ENCODE peak calls at places on chromosomes 4 and X, in six cellular contexts. P, Q, M, C, R and K are unnamed samples. For H3K36me3 and H3K4me1, the result is how much of the 10 kb centered on the place peaks cover.

GRCh38 chr4:15690020-15690809 is 8.6 kb downstream of the FAM200B start:
- DNase-seq in P (no peak), Q (peak), M (no peak), C (no peak), R (no peak), K (peak)

GRCh38 chr4:76950846-76951321 is 1.3 kb downstream of the SEPTIN11 start:
- DNase-seq in P (no peak), Q (peak), M (peak), C (no peak), R (no peak), K (peak)

GRCh38 chr4:123096038-123096437 is 173.6 kb upstream of the NUDT6 start:
- DNase-seq in P (no peak), Q (no peak), M (no peak), C (no peak), R (no peak), K (peak)

GRCh38 chrX:20026278-20026677 is 35.4 kb upstream of the BCLAF3 start:
- DNase-seq in P (no peak), Q (no peak), M (no peak), C (no peak), R (no peak), K (no peak)

GRCh38 chr4:3775011-3775410 is 8.8 kb downstream of the ADRA2C start:
- DNase-seq in P (no peak), Q (no peak), M (no peak), C (no peak), R (no peak), K (no peak)

GRCh38 chrX:63713510-63713909 is 71.5 kb downstream of the ARHGEF9 start:
- DNase-seq in P (no peak), Q (no peak), M (no peak), C (peak), R (no peak), K (no peak)

GRCh38 chrX:122026665-122027064 is 979.3 kb downstream of the GLUD2 start:
- DNase-seq in P (no peak), Q (no peak), M (no peak), C (no peak), R (no peak), K (no peak)

GRCh38 chrX:10634681-10635161 is 14.3 kb upstream of the MID1 start:
- DNase-seq in P (no peak), Q (peak), M (no peak), C (no peak), R (no peak), K (peak)

GRCh38 chrX:96752776-96753175 is 68.1 kb downstream of the DIAPH2 start:
- DNase-seq in P (no peak), Q (no peak), M (no peak), C (no peak), R (no peak), K (no peak)

GRCh38 chr4:45072981-45073380 is 346.6 kb upstream of the GNPDA2 start:
- DNase-seq in P (no peak), Q (no peak), M (no peak), C (no peak), R (no peak), K (no peak)

GRCh38 chrX:1012678-1013300 is 199.7 kb downstream of the CRLF2 start:
- DNase-seq in P (no peak), Q (no peak), M (no peak), C (no peak), R (no peak), K (no peak)

GRCh38 chrX:70476934-70477733 is 32.5 kb downstream of the DLG3 start:
- DNase-seq in P (no peak), Q (peak), M (peak), C (no peak), R (no peak), K (peak)

GRCh38 chrX:78024349-78025108 is 55.1 kb upstream of the PGAM4 start:
- DNase-seq in P (peak), Q (peak), M (peak), C (peak), R (no peak), K (peak)

GRCh38 chr4:15132739-15133138 is 130.5 kb downstream of the CPEB2 start:
- DNase-seq in P (no peak), Q (no peak), M (no peak), C (no peak), R (no peak), K (no peak)

GRCh38 chrX:386239-386767 is 404 bp downstream of the PPP2R3B start:
- DNase-seq in P (no peak), Q (no peak), M (no peak), C (no peak), R (no peak), K (no peak)

GRCh38 chr4:137524642-137525384 is 7.5 kb downstream of the PCDH18 start:
- DNase-seq in P (no peak), Q (no peak), M (no peak), C (no peak), R (no peak), K (no peak)

GRCh38 chrX:140697618-140698017 is 11.9 kb upstream of the LINC00632 start:
- DNase-seq in P (no peak), Q (no peak), M (no peak), C (no peak), R (no peak), K (no peak)

GRCh38 chr4:185761352-185762235 is 50.4 kb downstream of the SORBS2 start:
- DNase-seq in P (no peak), Q (no peak), M (no peak), C (no peak), R (no peak), K (no peak)

GRCh38 chr4:66639361-66639760 is 905.9 kb downstream of the CENPC start:
- DNase-seq in P (no peak), Q (no peak), M (no peak), C (no peak), R (no peak), K (no peak)

GRCh38 chr4:1819284-1819683 is 26.2 kb downstream of the FGFR3 start:
- DNase-seq in P (no peak), Q (no peak), M (no peak), C (no peak), R (no peak), K (no peak)

GRCh38 chr4:1822568-1823544 is 29.8 kb downstream of the FGFR3 start:
- DNase-seq in P (no peak), Q (no peak), M (no peak), C (no peak), R (no peak), K (no peak)

GRCh38 chr4:1823545-1823932 is 30.4 kb downstream of the FGFR3 start:
- DNase-seq in P (no peak), Q (no peak), M (no peak), C (no peak), R (no peak), K (no peak)

GRCh38 chr4:1819816-1820215 is 26.7 kb downstream of the FGFR3 start:
- DNase-seq in P (no peak), Q (no peak), M (no peak), C (no peak), R (no peak), K (no peak)

GRCh38 chr4:1821679-1822567 is 28.8 kb downstream of the FGFR3 start:
- DNase-seq in P (no peak), Q (no peak), M (no peak), C (no peak), R (no peak), K (no peak)
- H3K36me3 ChIP-seq in P (half or more), Q (under half), M (under half), C (half or more), R (under half), K (half or more)

GRCh38 chr4:98625920-98626319 is 32.5 kb downstream of the TSPAN5 start:
- DNase-seq in P (no peak), Q (no peak), M (no peak), C (no peak), R (no peak), K (no peak)

GRCh38 chr4:98624642-98625041 is 33.8 kb downstream of the TSPAN5 start:
- DNase-seq in P (no peak), Q (no peak), M (no peak), C (no peak), R (no peak), K (no peak)

GRCh38 chr4:98626350-98626749 is 32.1 kb downstream of the TSPAN5 start:
- DNase-seq in P (no peak), Q (peak), M (no peak), C (peak), R (no peak), K (no peak)

GRCh38 chr4:98624144-98624543 is 34.3 kb downstream of the TSPAN5 start:
- DNase-seq in P (no peak), Q (no peak), M (no peak), C (no peak), R (no peak), K (no peak)

DNA sequence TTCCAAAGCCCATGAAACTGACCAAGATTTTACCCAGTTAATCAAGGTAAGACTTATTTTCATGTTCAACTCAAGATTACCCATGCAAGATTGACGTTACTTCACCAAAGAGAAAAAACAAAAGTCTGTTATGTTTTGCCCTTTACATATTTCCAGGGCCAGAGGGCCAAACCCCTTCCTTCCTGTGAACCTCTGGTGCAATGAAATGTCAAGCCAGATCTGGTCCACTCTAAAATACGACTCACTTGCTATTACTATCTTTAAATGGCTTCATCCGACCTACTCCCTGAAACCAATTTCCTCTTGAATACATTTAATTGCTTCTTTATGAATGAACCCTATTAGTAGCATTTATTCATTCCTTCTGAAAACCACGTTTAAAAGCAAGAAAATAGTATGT is 33.0 kb downstream of the TSPAN5 start:
- DNase-seq in P (no peak), Q (no peak), M (no peak), C (no peak), R (no peak), K (no peak)
- H3K4me1 ChIP-seq in P (under half), Q (half or more), M (under half), C (under half), R (under half), K (under half)

GRCh38 chr4:676871-677235 is 2.5 kb downstream of the MYL5 start:
- DNase-seq in P (no peak), Q (no peak), M (peak), C (no peak), R (no peak), K (peak)
- H3K36me3 ChIP-seq in P (under half), Q (under half), M (under half), C (under half), R (under half), K (under half)

GRCh38 chrX:49166914-49167739 is 4.6 kb downstream of the MAGIX start:
- DNase-seq in P (peak), Q (peak), M (peak), C (peak), R (no peak), K (no peak)
- H3K4me1 ChIP-seq in P (under half), Q (under half), M (under half), C (under half), R (under half), K (under half)

GRCh38 chr4:766559-767283 is 59.2 kb downstream of the CPLX1 start:
- DNase-seq in P (no peak), Q (no peak), M (no peak), C (no peak), R (no peak), K (no peak)

GRCh38 chr4:764405-765169 is 59.0 kb downstream of the PCGF3 start:
- DNase-seq in P (no peak), Q (no peak), M (no peak), C (no peak), R (no peak), K (no peak)

GRCh38 chr4:763922-764321 is 58.3 kb downstream of the PCGF3 start:
- DNase-seq in P (no peak), Q (no peak), M (no peak), C (no peak), R (no peak), K (no peak)

GRCh38 chr4:768076-768475 is 57.9 kb downstream of the CPLX1 start:
- DNase-seq in P (no peak), Q (no peak), M (no peak), C (no peak), R (no peak), K (no peak)

GRCh38 chr4:766152-766515 is 59.8 kb downstream of the CPLX1 start:
- DNase-seq in P (no peak), Q (no peak), M (no peak), C (no peak), R (no peak), K (no peak)
- H3K36me3 ChIP-seq in P (under half), Q (under half), M (under half), C (half or more), R (under half), K (half or more)

DNA sequence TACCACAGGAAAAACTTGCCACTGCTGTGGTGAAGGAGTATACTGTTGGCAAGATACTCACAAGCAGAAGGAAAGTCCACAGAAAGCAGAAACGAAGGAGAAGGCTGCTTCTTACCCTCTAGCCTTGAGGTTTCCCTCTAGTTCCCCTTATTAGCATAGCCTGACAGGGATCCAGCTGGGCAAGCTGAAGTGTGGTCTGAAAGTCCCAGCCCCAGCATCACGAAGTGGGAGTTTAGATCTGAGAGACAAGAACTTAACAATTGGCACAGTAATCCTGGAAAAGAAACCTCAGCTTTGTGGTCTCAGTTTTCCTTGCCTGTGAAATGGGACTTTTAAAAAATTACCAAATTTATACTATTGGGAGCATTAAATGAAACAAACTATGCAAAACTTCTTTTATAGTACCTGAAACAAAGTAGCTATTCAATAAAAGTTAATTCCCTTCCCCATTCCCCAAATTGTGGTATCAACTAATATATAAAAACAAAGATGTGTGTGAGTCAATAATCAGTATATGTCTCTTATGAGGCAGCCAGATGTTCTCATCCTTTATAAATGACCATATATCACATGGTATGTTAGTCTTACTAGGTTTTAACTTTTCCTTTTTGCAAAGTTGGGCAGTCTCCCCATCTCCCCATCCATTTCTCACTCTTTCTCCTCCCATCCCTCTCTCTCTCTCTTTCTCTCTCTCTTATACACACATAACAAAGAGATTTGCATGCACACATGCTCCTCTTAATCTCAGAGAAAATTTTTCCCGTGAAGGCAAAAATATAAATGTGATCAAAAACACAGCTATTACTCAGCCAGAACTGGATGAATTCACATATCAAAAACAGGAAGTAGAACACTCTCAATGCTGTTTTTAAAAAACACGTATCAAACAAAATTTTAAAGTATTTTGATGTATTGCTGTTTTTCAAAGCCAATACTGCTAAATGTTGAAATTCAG is 57.8 kb downstream of the SCFD2 start:
- DNase-seq in P (no peak), Q (no peak), M (no peak), C (no peak), R (no peak), K (no peak)
- H3K4me1 ChIP-seq in P (under half), Q (under half), M (under half), C (under half), R (under half), K (under half)

GRCh38 chr4:38928886-38929285 is 61.3 kb downstream of the FAM114A1 start:
- DNase-seq in P (no peak), Q (no peak), M (no peak), C (no peak), R (no peak), K (no peak)

GRCh38 chr4:38925492-38926418 is 58.1 kb downstream of the FAM114A1 start:
- DNase-seq in P (no peak), Q (no peak), M (no peak), C (no peak), R (no peak), K (peak)

GRCh38 chr4:38923746-38924145 is 56.1 kb downstream of the FAM114A1 start:
- DNase-seq in P (no peak), Q (no peak), M (no peak), C (no peak), R (no peak), K (no peak)

GRCh38 chr4:38924266-38924827 is 56.7 kb downstream of the FAM114A1 start:
- DNase-seq in P (no peak), Q (no peak), M (no peak), C (no peak), R (no peak), K (no peak)

GRCh38 chr4:38926917-38927316 is 59.3 kb downstream of the FAM114A1 start:
- DNase-seq in P (no peak), Q (no peak), M (no peak), C (no peak), R (no peak), K (no peak)
- H3K36me3 ChIP-seq in P (under half), Q (under half), M (under half), C (half or more), R (under half), K (under half)